ENCODE peak calls at places on chromosomes 16 and 17, in ten cellular contexts. One of them, this sample, is unnamed.

GRCh38 chr16:17251496-17251895 is 219.3 kb downstream of the XYLT1 start:
- DNase-seq in dorsolateral prefrontal cortex: no peak
- DNase-seq in heart right ventricle: no peak
- DNase-seq in upper lobe of right lung: no peak
- DNase-seq in NB4: no peak
- DNase-seq in spleen: no peak
- DNase-seq in psoas muscle: no peak
- DNase-seq in Panc1: no peak
- DNase-seq in nephron progenitor cell: no peak
- DNase-seq in cardiac fibroblast: no peak
- DNase-seq in this sample: no peak

GRCh38 chr16:30698139-30698815 is 694 bp upstream of the SRCAP start:
- DNase-seq in nephron progenitor cell: peak
- DNase-seq in heart right ventricle: peak
- DNase-seq in Panc1: peak
- DNase-seq in psoas muscle: peak
- DNase-seq in NB4: peak
- DNase-seq in cardiac fibroblast: peak
- DNase-seq in spleen: peak
- DNase-seq in dorsolateral prefrontal cortex: peak
- DNase-seq in upper lobe of right lung: peak
- DNase-seq in this sample: peak

GRCh38 chr16:82152641-82153094 is 17.4 kb downstream of the MPHOSPH6 start:
- DNase-seq in spleen: no peak
- DNase-seq in dorsolateral prefrontal cortex: no peak
- DNase-seq in upper lobe of right lung: no peak
- DNase-seq in psoas muscle: no peak
- DNase-seq in nephron progenitor cell: no peak
- DNase-seq in NB4: no peak
- DNase-seq in cardiac fibroblast: peak
- DNase-seq in Panc1: no peak
- DNase-seq in heart right ventricle: no peak
- DNase-seq in this sample: no peak

GRCh38 chr17:57523926-57524634 is 221.0 kb downstream of the CCDC182 start:
- DNase-seq in spleen: no peak
- DNase-seq in Panc1: no peak
- DNase-seq in psoas muscle: peak
- DNase-seq in cardiac fibroblast: peak
- DNase-seq in heart right ventricle: peak
- DNase-seq in nephron progenitor cell: no peak
- DNase-seq in NB4: no peak
- DNase-seq in dorsolateral prefrontal cortex: no peak
- DNase-seq in upper lobe of right lung: peak
- DNase-seq in this sample: no peak

GRCh38 chr17:1796800-1797199 is 32.9 kb downstream of the SMYD4 start:
- DNase-seq in spleen: no peak
- DNase-seq in heart right ventricle: no peak
- DNase-seq in dorsolateral prefrontal cortex: no peak
- DNase-seq in nephron progenitor cell: no peak
- DNase-seq in psoas muscle: no peak
- DNase-seq in Panc1: no peak
- DNase-seq in NB4: no peak
- DNase-seq in upper lobe of right lung: no peak
- DNase-seq in cardiac fibroblast: peak
- DNase-seq in this sample: no peak

GRCh38 chr17:38456031-38456815 is 28.0 kb downstream of the ARHGAP23 start:
- DNase-seq in upper lobe of right lung: no peak
- DNase-seq in heart right ventricle: no peak
- DNase-seq in psoas muscle: no peak
- DNase-seq in NB4: no peak
- DNase-seq in spleen: no peak
- DNase-seq in cardiac fibroblast: no peak
- DNase-seq in Panc1: no peak
- DNase-seq in dorsolateral prefrontal cortex: no peak
- DNase-seq in nephron progenitor cell: no peak
- DNase-seq in this sample: no peak

GRCh38 chr17:60087882-60088669 is 9.4 kb upstream of the HEATR6 start:
- DNase-seq in Panc1: no peak
- DNase-seq in NB4: no peak
- DNase-seq in psoas muscle: no peak
- DNase-seq in upper lobe of right lung: no peak
- DNase-seq in heart right ventricle: no peak
- DNase-seq in spleen: no peak
- DNase-seq in nephron progenitor cell: no peak
- DNase-seq in cardiac fibroblast: peak
- DNase-seq in dorsolateral prefrontal cortex: no peak
- DNase-seq in this sample: no peak

GRCh38 chr17:7889166-7889584 is 586 bp downstream of the CHD3 start:
- DNase-seq in psoas muscle: peak
- DNase-seq in Panc1: no peak
- DNase-seq in dorsolateral prefrontal cortex: peak
- DNase-seq in nephron progenitor cell: peak
- DNase-seq in cardiac fibroblast: peak
- DNase-seq in heart right ventricle: peak
- DNase-seq in NB4: no peak
- DNase-seq in upper lobe of right lung: peak
- DNase-seq in spleen: peak
- DNase-seq in this sample: peak

GRCh38 chr16:89197633-89198416 is 2.5 kb downstream of the SLC22A31 start:
- DNase-seq in psoas muscle: peak
- DNase-seq in NB4: no peak
- DNase-seq in spleen: peak
- DNase-seq in upper lobe of right lung: no peak
- DNase-seq in nephron progenitor cell: no peak
- DNase-seq in dorsolateral prefrontal cortex: no peak
- DNase-seq in cardiac fibroblast: no peak
- DNase-seq in heart right ventricle: no peak
- DNase-seq in Panc1: no peak
- DNase-seq in this sample: no peak

GRCh38 chr17:75366432-75366831 is 39.0 kb downstream of the GRB2 start:
- DNase-seq in dorsolateral prefrontal cortex: no peak
- DNase-seq in psoas muscle: no peak
- DNase-seq in Panc1: no peak
- DNase-seq in upper lobe of right lung: no peak
- DNase-seq in cardiac fibroblast: no peak
- DNase-seq in NB4: no peak
- DNase-seq in heart right ventricle: no peak
- DNase-seq in nephron progenitor cell: no peak
- DNase-seq in spleen: no peak
- DNase-seq in this sample: no peak

GRCh38 chr17:40477796-40478195 is 23.6 kb downstream of the TNS4 start:
- DNase-seq in NB4: no peak
- DNase-seq in heart right ventricle: no peak
- DNase-seq in dorsolateral prefrontal cortex: no peak
- DNase-seq in spleen: no peak
- DNase-seq in psoas muscle: no peak
- DNase-seq in nephron progenitor cell: no peak
- DNase-seq in upper lobe of right lung: no peak
- DNase-seq in cardiac fibroblast: no peak
- DNase-seq in Panc1: no peak
- DNase-seq in this sample: no peak

GRCh38 chr16:59899940-59900339 is 1165.8 kb upstream of the GOT2 start:
- DNase-seq in spleen: no peak
- DNase-seq in psoas muscle: no peak
- DNase-seq in NB4: peak
- DNase-seq in heart right ventricle: no peak
- DNase-seq in Panc1: no peak
- DNase-seq in upper lobe of right lung: no peak
- DNase-seq in cardiac fibroblast: no peak
- DNase-seq in dorsolateral prefrontal cortex: no peak
- DNase-seq in nephron progenitor cell: no peak
- DNase-seq in this sample: no peak
- TF ChIP-seq CTCF in spleen: no peak
- TF ChIP-seq CTCF in psoas muscle: no peak
- TF ChIP-seq CTCF in NB4: no peak
- TF ChIP-seq CTCF in heart right ventricle: no peak
- TF ChIP-seq CTCF in Panc1: no peak
- TF ChIP-seq CTCF in upper lobe of right lung: no peak
- TF ChIP-seq CTCF in cardiac fibroblast: no peak
- TF ChIP-seq CTCF in dorsolateral prefrontal cortex: no peak
- TF ChIP-seq CTCF in nephron progenitor cell: no peak
- TF ChIP-seq CTCF in this sample: no peak

GRCh38 chr17:29563816-29564215 is 3.0 kb downstream of the ABHD15 start:
- DNase-seq in psoas muscle: no peak
- DNase-seq in cardiac fibroblast: no peak
- DNase-seq in nephron progenitor cell: no peak
- DNase-seq in spleen: peak
- DNase-seq in heart right ventricle: no peak
- DNase-seq in dorsolateral prefrontal cortex: peak
- DNase-seq in Panc1: no peak
- DNase-seq in NB4: no peak
- DNase-seq in upper lobe of right lung: no peak
- DNase-seq in this sample: no peak

GRCh38 chr17:29566473-29567361 is at the start of gene ABHD15:
- DNase-seq in Panc1: no peak
- DNase-seq in spleen: peak
- DNase-seq in upper lobe of right lung: peak
- DNase-seq in NB4: peak
- DNase-seq in heart right ventricle: peak
- DNase-seq in cardiac fibroblast: peak
- DNase-seq in nephron progenitor cell: peak
- DNase-seq in dorsolateral prefrontal cortex: peak
- DNase-seq in psoas muscle: peak
- DNase-seq in this sample: peak

GRCh38 chr17:29567362-29568330 is 809 bp upstream of the ABHD15 start:
- DNase-seq in NB4: peak
- DNase-seq in Panc1: no peak
- DNase-seq in cardiac fibroblast: peak
- DNase-seq in spleen: peak
- DNase-seq in upper lobe of right lung: peak
- DNase-seq in psoas muscle: peak
- DNase-seq in dorsolateral prefrontal cortex: peak
- DNase-seq in heart right ventricle: peak
- DNase-seq in nephron progenitor cell: peak
- DNase-seq in this sample: peak

GRCh38 chr17:29568331-29569244 is at the start of gene TP53I13:
- DNase-seq in dorsolateral prefrontal cortex: peak
- DNase-seq in NB4: peak
- DNase-seq in cardiac fibroblast: peak
- DNase-seq in nephron progenitor cell: peak
- DNase-seq in Panc1: no peak
- DNase-seq in upper lobe of right lung: peak
- DNase-seq in spleen: peak
- DNase-seq in heart right ventricle: peak
- DNase-seq in psoas muscle: peak
- DNase-seq in this sample: peak

GRCh38 chr17:29565643-29566472 is 979 bp downstream of the ABHD15 start:
- DNase-seq in spleen: peak
- DNase-seq in NB4: peak
- DNase-seq in Panc1: no peak
- DNase-seq in heart right ventricle: peak
- DNase-seq in dorsolateral prefrontal cortex: peak
- DNase-seq in cardiac fibroblast: no peak
- DNase-seq in nephron progenitor cell: peak
- DNase-seq in upper lobe of right lung: peak
- DNase-seq in psoas muscle: peak
- DNase-seq in this sample: peak
- TF ChIP-seq CTCF in spleen: no peak
- TF ChIP-seq CTCF in NB4: peak
- TF ChIP-seq CTCF in Panc1: peak
- TF ChIP-seq CTCF in heart right ventricle: no peak
- TF ChIP-seq CTCF in dorsolateral prefrontal cortex: no peak
- TF ChIP-seq CTCF in cardiac fibroblast: no peak
- TF ChIP-seq CTCF in nephron progenitor cell: peak
- TF ChIP-seq CTCF in upper lobe of right lung: peak
- TF ChIP-seq CTCF in psoas muscle: no peak
- TF ChIP-seq CTCF in this sample: no peak

GRCh38 chr16:56610609-56611111 is 2.3 kb downstream of the MT2A start:
- DNase-seq in dorsolateral prefrontal cortex: no peak
- DNase-seq in spleen: no peak
- DNase-seq in nephron progenitor cell: no peak
- DNase-seq in heart right ventricle: no peak
- DNase-seq in Panc1: no peak
- DNase-seq in NB4: no peak
- DNase-seq in cardiac fibroblast: peak
- DNase-seq in upper lobe of right lung: no peak
- DNase-seq in psoas muscle: no peak
- DNase-seq in this sample: no peak
- TF ChIP-seq CTCF in dorsolateral prefrontal cortex: no peak
- TF ChIP-seq CTCF in spleen: no peak
- TF ChIP-seq CTCF in nephron progenitor cell: no peak
- TF ChIP-seq CTCF in heart right ventricle: no peak
- TF ChIP-seq CTCF in Panc1: no peak
- TF ChIP-seq CTCF in NB4: no peak
- TF ChIP-seq CTCF in cardiac fibroblast: no peak
- TF ChIP-seq CTCF in upper lobe of right lung: no peak
- TF ChIP-seq CTCF in psoas muscle: no peak
- TF ChIP-seq CTCF in this sample: no peak

GRCh38 chr17:82874011-82874835 is 34.4 kb upstream of the ZNF750 start:
- DNase-seq in upper lobe of right lung: peak
- DNase-seq in psoas muscle: peak
- DNase-seq in NB4: no peak
- DNase-seq in Panc1: no peak
- DNase-seq in dorsolateral prefrontal cortex: no peak
- DNase-seq in nephron progenitor cell: no peak
- DNase-seq in cardiac fibroblast: no peak
- DNase-seq in heart right ventricle: no peak
- DNase-seq in spleen: peak
- DNase-seq in this sample: no peak

GRCh38 chr17:82876602-82877391 is 37.0 kb upstream of the ZNF750 start:
- DNase-seq in dorsolateral prefrontal cortex: peak
- DNase-seq in psoas muscle: peak
- DNase-seq in spleen: peak
- DNase-seq in Panc1: no peak
- DNase-seq in NB4: peak
- DNase-seq in nephron progenitor cell: peak
- DNase-seq in upper lobe of right lung: peak
- DNase-seq in cardiac fibroblast: peak
- DNase-seq in heart right ventricle: peak
- DNase-seq in this sample: no peak

GRCh38 chr17:82876149-82876548 is 36.3 kb upstream of the ZNF750 start:
- DNase-seq in Panc1: no peak
- DNase-seq in heart right ventricle: no peak
- DNase-seq in NB4: peak
- DNase-seq in spleen: no peak
- DNase-seq in nephron progenitor cell: no peak
- DNase-seq in cardiac fibroblast: no peak
- DNase-seq in dorsolateral prefrontal cortex: no peak
- DNase-seq in psoas muscle: peak
- DNase-seq in upper lobe of right lung: no peak
- DNase-seq in this sample: no peak

GRCh38 chr17:82873521-82873920 is 33.7 kb upstream of the ZNF750 start:
- DNase-seq in cardiac fibroblast: no peak
- DNase-seq in upper lobe of right lung: no peak
- DNase-seq in Panc1: no peak
- DNase-seq in dorsolateral prefrontal cortex: no peak
- DNase-seq in nephron progenitor cell: no peak
- DNase-seq in heart right ventricle: no peak
- DNase-seq in spleen: no peak
- DNase-seq in psoas muscle: peak
- DNase-seq in NB4: no peak
- DNase-seq in this sample: no peak

DNA sequence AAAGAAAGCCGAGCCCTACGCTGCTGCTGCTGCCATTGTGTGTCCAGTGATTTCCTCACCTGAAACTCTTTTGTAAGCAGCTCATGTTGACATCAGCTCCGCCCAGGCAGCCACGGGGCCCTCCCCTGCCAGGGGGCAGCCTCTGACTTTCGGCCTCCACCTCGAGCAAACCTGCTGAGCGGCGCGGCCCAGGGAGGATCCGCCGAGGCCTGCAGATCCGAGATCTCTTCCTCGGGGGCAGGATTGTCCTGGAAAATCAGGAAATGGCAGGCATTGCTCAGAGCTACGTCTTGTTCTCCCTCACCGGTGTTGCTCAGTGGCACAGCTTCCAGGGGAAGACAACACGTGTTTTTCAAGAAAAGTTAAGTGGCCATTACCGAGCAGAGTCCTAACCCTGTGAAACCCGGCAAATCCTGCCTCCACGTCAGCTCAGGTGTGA is 35.6 kb upstream of the ZNF750 start:
- DNase-seq in nephron progenitor cell: no peak
- DNase-seq in heart right ventricle: no peak
- DNase-seq in spleen: peak
- DNase-seq in dorsolateral prefrontal cortex: no peak
- DNase-seq in cardiac fibroblast: no peak
- DNase-seq in upper lobe of right lung: peak
- DNase-seq in NB4: no peak
- DNase-seq in Panc1: no peak
- DNase-seq in psoas muscle: no peak
- DNase-seq in this sample: no peak
- TF ChIP-seq CTCF in nephron progenitor cell: no peak
- TF ChIP-seq CTCF in heart right ventricle: no peak
- TF ChIP-seq CTCF in spleen: no peak
- TF ChIP-seq CTCF in dorsolateral prefrontal cortex: no peak
- TF ChIP-seq CTCF in cardiac fibroblast: no peak
- TF ChIP-seq CTCF in upper lobe of right lung: no peak
- TF ChIP-seq CTCF in NB4: no peak
- TF ChIP-seq CTCF in Panc1: no peak
- TF ChIP-seq CTCF in psoas muscle: no peak
- TF ChIP-seq CTCF in this sample: no peak